ENCODE peak calls at places on chromosomes 5 and 9, in five cellular contexts. Z is AG09309, Q is fibroblast of lung, C is spleen, G is NB4. O is an unnamed sample.

GRCh38 chr5:147461915-147462314 is 48.0 kb downstream of the DPYSL3 start:
- DNase-seq in Z (no peak), Q (peak), C (no peak), G (no peak), O (peak)

GRCh38 chr5:132050136-132050535 is 10.3 kb upstream of the IL3 start:
- DNase-seq in Z (no peak), C (peak), G (peak), Q (no peak), O (no peak)

GRCh38 chr5:151047814-151048425 is 27.5 kb downstream of the GPX3 start:
- DNase-seq in Z (no peak), Q (no peak), C (no peak), G (peak), O (no peak)

GRCh38 chr5:121681200-121681855 is 170.4 kb upstream of the FTMT start:
- DNase-seq in Q (peak), Z (no peak), G (no peak), C (no peak), O (no peak)

GRCh38 chr9:28735943-28736342 is 1162.7 kb upstream of the C9orf72 start:
- DNase-seq in C (no peak), Z (no peak), Q (no peak), G (no peak), O (no peak)

GRCh38 chr5:61051267-61051666 is 106.3 kb downstream of the NDUFAF2 start:
- DNase-seq in Z (no peak), G (no peak), Q (peak), C (no peak), O (peak)

GRCh38 chr5:118295045-118295444 is 693.3 kb downstream of the DTWD2 start:
- DNase-seq in Q (no peak), Z (no peak), G (no peak), C (no peak), O (no peak)

GRCh38 chr5:133749331-133749985 is 137.1 kb upstream of the FSTL4 start:
- DNase-seq in C (no peak), Q (no peak), G (no peak), Z (no peak), O (no peak)

GRCh38 chr5:25489834-25490538 is 845.2 kb upstream of the CDH10 start:
- DNase-seq in G (no peak), Z (no peak), C (no peak), Q (peak), O (no peak)

GRCh38 chr9:87556821-87557220 is 59.2 kb downstream of the DAPK1 start:
- DNase-seq in G (peak), Z (no peak), C (no peak), Q (no peak), O (no peak)

GRCh38 chr9:99172129-99173091 is 49.3 kb downstream of the ALG2 start:
- DNase-seq in C (no peak), Q (no peak), Z (no peak), G (no peak), O (no peak)

GRCh38 chr5:156394642-156395393 is 67.9 kb downstream of the SGCD start:
- DNase-seq in C (no peak), G (no peak), Q (no peak), Z (no peak), O (no peak)

GRCh38 chr9:98520221-98520920 is 188.4 kb downstream of the GABBR2 start:
- DNase-seq in C (no peak), Z (no peak), G (no peak), Q (peak), O (no peak)

GRCh38 chr9:89718176-89718575 is 113.4 kb downstream of the GADD45G start:
- DNase-seq in C (no peak), G (no peak), Q (no peak), Z (no peak), O (no peak)

DNA sequence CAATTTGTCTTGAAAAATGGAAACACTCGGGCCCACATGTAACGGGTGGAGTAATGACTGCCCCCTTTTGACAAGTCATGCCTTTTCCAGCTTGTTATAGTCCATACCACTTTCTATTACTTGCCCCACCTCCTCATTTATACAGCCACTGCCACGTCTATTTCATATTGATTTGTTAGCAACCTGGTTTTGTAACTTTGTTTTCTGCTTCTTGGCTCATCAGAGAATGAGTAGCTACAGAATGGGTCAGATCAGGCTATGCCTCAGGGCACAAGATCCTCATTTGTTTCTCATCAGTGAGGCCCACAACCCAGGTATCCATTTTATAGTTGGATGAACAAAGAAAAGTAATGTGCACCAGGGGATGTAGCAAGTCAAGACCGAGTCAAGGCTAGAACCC is 1.7 kb downstream of the GFRA3 start:
- DNase-seq in Z (no peak), Q (no peak), G (no peak), C (no peak), O (no peak)
- TF ChIP-seq CTCF in Z (no peak), Q (no peak), G (no peak), C (no peak), O (no peak)

DNA sequence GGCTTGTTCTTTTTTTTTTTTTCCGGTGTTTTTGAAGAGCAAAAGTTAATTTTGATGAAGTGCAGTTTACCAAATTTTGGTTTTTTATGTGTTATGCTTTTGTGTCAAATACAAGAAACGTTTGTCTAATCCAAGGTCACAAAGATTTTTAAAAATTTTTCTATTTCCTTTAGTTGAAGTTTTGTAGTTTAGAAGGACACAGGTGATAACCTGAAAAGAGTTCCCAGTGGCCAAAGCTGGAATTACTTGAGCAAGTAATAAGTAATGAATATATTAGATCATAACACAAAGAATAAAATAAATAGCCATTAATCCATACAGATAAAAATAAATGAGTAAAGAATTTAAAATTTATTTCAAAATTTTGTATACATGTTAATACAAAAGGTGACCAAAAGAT is 71.5 kb downstream of the FCHO2 start:
- DNase-seq in Z (no peak), C (no peak), Q (no peak), G (no peak), O (no peak)
- TF ChIP-seq CTCF in Z (no peak), C (no peak), Q (peak), G (no peak), O (peak)

GRCh38 chr5:1952021-1952420 is 69.3 kb upstream of the IRX4 start:
- DNase-seq in Z (no peak), G (no peak), C (no peak), Q (no peak), O (no peak)

GRCh38 chr5:1950708-1951103 is 68.0 kb upstream of the IRX4 start:
- DNase-seq in G (peak), Z (no peak), Q (peak), C (no peak), O (no peak)

GRCh38 chr5:1950096-1950707 is 67.5 kb upstream of the IRX4 start:
- DNase-seq in G (no peak), Z (no peak), Q (no peak), C (no peak), O (no peak)

GRCh38 chr5:1951165-1951816 is 68.6 kb upstream of the IRX4 start:
- DNase-seq in Z (no peak), Q (no peak), G (no peak), C (no peak), O (no peak)

DNA sequence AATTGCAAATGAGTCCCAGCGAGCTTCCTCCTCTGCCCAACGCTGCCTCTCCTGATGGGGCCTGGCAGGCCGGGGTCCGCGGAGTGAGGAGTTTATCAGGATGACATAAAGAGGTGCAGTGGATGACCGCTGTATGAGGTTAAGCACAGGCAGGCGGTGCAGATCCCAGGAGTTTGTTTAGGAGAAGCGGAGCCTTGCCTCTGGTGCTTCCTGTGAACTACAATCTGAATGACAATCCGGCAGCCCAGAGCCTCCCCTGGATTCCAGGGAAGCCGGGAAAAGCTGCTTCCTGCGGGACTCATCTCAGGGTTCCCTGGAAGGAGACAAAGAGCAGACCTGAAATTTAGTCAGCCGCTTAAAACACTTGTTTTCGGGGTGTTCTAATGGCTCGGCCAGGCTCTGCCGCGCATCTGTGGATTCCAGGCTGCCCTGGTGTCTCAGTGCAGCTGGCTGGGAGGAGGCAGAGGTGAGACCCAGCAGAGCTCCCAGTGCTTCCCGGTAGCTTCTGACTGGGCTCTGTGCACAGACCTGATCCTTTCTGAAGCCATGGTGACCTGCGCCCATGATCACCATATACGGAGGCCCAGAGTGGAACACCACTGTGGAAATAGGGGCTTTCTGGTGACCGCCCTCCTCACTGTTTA is 69.9 kb upstream of the IRX4 start:
- DNase-seq in G (no peak), Q (no peak), C (no peak), Z (no peak), O (no peak)
- TF ChIP-seq CTCF in G (no peak), Q (no peak), C (no peak), Z (no peak), O (no peak)

DNA sequence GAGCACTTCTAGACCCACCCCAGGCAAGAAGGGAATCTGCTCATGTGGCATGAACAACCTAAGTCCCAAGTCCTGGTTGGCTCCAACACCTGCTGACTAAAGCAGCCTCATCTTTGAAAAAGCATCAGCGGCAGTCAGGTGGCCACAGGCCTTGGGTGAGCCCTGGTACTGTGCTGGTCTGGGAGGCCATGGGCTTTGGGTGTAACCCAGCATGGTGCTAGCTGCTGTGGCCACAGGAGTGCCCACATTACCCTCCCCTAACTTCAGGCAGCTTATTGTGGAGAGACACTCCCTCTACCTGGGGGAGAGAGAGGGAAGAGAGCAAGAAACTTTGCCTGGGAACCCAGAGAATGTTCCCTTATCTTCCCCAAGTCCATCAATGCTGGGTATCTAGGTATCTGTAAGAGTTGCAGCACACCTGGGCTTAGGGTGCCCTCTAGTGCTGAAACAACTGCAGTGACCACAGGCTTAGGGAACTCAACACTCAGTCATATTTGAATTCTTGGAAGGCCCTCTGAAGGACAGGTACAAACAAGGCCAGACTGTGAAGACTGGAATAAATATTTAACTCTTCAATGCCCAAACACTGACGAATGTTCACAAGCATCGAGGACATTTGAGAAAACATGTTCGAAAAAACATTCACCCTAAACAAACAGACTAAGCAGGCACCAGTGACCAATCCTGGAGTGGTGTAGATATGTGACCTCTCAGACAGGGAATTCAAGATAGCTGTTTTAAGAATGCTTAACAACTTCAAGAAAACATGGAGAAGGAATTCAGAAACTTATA is 69.9 kb upstream of the OR2K2 start:
- DNase-seq in G (peak), Q (no peak), C (no peak), Z (no peak), O (no peak)
- TF ChIP-seq CTCF in G (peak), Q (peak), C (no peak), Z (peak), O (peak)

GRCh38 chr5:96285823-96286222 is 147.2 kb downstream of the PCSK1 start:
- DNase-seq in Q (no peak), G (no peak), Z (no peak), C (no peak), O (no peak)
- TF ChIP-seq CTCF in Q (no peak), G (no peak), Z (no peak), C (no peak), O (no peak)

GRCh38 chr9:136626066-136626725 is 36.5 kb upstream of the EGFL7 start:
- DNase-seq in C (peak), G (no peak), Z (no peak), Q (no peak), O (no peak)

GRCh38 chr9:136624184-136624951 is 38.3 kb upstream of the EGFL7 start:
- DNase-seq in C (peak), G (no peak), Z (no peak), Q (no peak), O (no peak)

GRCh38 chr9:136623849-136624183 is 38.9 kb upstream of the EGFL7 start:
- DNase-seq in Z (no peak), C (no peak), G (peak), Q (no peak), O (no peak)

GRCh38 chr9:136626740-136627642 is 35.7 kb upstream of the EGFL7 start:
- DNase-seq in G (no peak), Q (no peak), C (no peak), Z (no peak), O (no peak)

DNA sequence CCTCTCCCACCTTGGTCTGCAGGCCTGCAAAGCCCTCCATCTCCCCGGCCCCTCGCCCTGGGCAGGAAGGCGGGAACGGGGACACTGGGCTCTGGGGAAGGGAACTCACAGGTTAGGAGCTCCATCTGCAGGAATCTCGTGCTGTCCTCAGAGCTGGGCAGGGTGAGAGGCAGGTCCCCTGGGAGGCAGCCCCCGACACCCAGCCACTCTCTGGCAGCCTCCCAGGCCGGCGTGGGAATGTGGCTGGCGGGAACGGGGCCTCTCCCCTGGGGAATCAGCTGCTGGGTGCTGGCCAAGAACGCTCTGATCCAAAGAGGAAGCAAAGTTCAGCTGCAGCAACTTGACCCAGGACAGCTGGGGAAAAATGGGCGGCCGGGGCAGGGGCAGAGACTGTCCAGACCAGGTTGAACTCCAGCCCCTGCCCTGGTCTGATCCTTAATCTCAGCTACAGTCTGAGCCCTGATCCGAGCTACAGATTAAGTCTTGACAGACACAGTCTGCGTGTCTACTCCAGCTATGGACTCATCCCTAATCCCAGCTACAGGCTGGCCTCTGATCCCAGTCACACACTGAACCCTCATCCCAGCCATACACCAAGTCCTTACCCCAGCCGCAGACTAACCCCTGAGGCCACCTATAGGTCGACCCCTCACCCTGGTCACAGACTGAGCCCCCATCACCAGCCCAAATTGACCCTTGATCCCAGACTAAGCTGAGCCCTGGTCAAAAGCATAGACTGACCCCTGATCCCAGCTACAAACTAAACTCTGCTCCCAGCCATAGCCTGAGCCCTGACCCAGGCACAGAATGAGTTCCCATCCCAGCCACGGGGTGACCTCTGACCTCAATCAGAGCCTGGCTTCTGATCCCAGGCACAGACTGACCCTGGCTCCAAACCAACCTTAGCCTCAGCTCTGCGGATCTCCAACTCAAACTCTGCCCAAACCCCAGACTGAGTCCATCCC is 37.3 kb upstream of the EGFL7 start:
- DNase-seq in G (peak), Q (peak), C (peak), Z (no peak), O (peak)
- TF ChIP-seq CTCF in G (peak), Q (peak), C (peak), Z (peak), O (peak)

GRCh38 chr9:100598641-100599145 is 20.8 kb downstream of the CAVIN4 start:
- DNase-seq in C (peak), Q (peak), Z (no peak), G (peak), O (peak)

GRCh38 chr9:100600511-100601079 is 22.7 kb downstream of the CAVIN4 start:
- DNase-seq in Q (no peak), G (no peak), C (no peak), Z (no peak), O (no peak)

GRCh38 chr9:100597236-100597635 is 19.4 kb downstream of the CAVIN4 start:
- DNase-seq in G (no peak), Q (no peak), C (no peak), Z (no peak), O (no peak)

GRCh38 chr9:100602302-100602930 is 24.5 kb downstream of the CAVIN4 start:
- DNase-seq in G (peak), Z (no peak), C (no peak), Q (peak), O (peak)

GRCh38 chr9:100601216-100601615 is 23.3 kb downstream of the CAVIN4 start:
- DNase-seq in C (no peak), Q (peak), G (peak), Z (no peak), O (peak)
- TF ChIP-seq CTCF in C (no peak), Q (peak), G (peak), Z (peak), O (peak)

GRCh38 chr5:124738751-124739559 is 7.5 kb downstream of the ZNF608 start:
- DNase-seq in Q (peak), G (no peak), C (no peak), Z (no peak), O (no peak)
- TF ChIP-seq CTCF in Q (peak), G (no peak), C (no peak), Z (no peak), O (no peak)